ENCODE peak calls at places on chromosomes 5 and 9, in five cellular contexts. C, N, H, L and Q are unnamed samples.

GRCh38 chr9:133171161-133171955 is 7.6 kb upstream of the GBGT1 start:
- ATAC-seq in N (no peak), H (no peak), L (no peak), C (peak), Q (no peak)

GRCh38 chr9:126395439-126396212 is 69.0 kb downstream of the MVB12B start:
- ATAC-seq in L (no peak), N (no peak), H (no peak), C (no peak), Q (no peak)

GRCh38 chr5:178428341-178429155 is 161.6 kb downstream of the COL23A1 start:
- ATAC-seq in L (no peak), N (no peak), C (no peak), H (peak), Q (peak)

GRCh38 chr9:111994831-111995458 is 98.3 kb downstream of the UGCG start:
- ATAC-seq in L (peak), H (no peak), C (no peak), N (no peak), Q (no peak)

GRCh38 chr9:14597171-14597799 is 95.9 kb downstream of the ZDHHC21 start:
- ATAC-seq in N (no peak), H (no peak), C (no peak), L (no peak), Q (no peak)

GRCh38 chr9:13614060-13614459 is 334.6 kb upstream of the MPDZ start:
- ATAC-seq in N (no peak), H (no peak), L (no peak), C (no peak), Q (no peak)

GRCh38 chr9:13330396-13331004 is 51.0 kb upstream of the MPDZ start:
- ATAC-seq in C (peak), H (peak), N (no peak), L (no peak), Q (peak)

GRCh38 chr9:16143310-16143709 is 590.5 kb downstream of the CCDC171 start:
- ATAC-seq in H (no peak), C (no peak), L (no peak), N (no peak), Q (no peak)